ENCODE peak calls at places on chromosomes 1 and 21, in six cellular contexts. X is ascending aorta; D is lower lobe of right lung; K is CD8-positive, alpha-beta T cell; J is HFF-Myc; Z is colonic mucosa. W is an unnamed sample.
A peak's percentile ranks its signal among the peaks of the same experiment; 100 is the strongest.

GRCh38 chr1:27643626-27644368 is 8.8 kb upstream of the FGR start:
- DNase-seq in X (no peak), D (peak; percentile 64), K (peak; percentile 64), J (no peak), Z (peak; percentile 55), W (peak; percentile 70)

GRCh38 chr1:224644553-224645154 is 28.5 kb downstream of the CNIH3 start:
- DNase-seq in X (no peak), D (no peak), K (peak; percentile 45), J (no peak), Z (peak; percentile 73), W (peak; percentile 65)

GRCh38 chr1:215958836-215959235 is 391.7 kb downstream of the KCTD3 start:
- DNase-seq in X (no peak), D (no peak), K (no peak), J (no peak), Z (no peak), W (peak; percentile 2)

GRCh38 chr1:205449750-205450443 is 5.9 kb downstream of the BLACAT1 start:
- DNase-seq in X (no peak), D (peak; percentile 80), K (no peak), J (no peak), Z (peak; percentile 74), W (peak; percentile 22)

GRCh38 chr1:224065455-224065854 is 48.5 kb upstream of the FBXO28 start:
- DNase-seq in X (no peak), D (no peak), K (no peak), J (no peak), Z (peak; percentile 76), W (peak; percentile 14)

GRCh38 chr1:2104621-2105427 is 54.6 kb downstream of the PRKCZ start:
- DNase-seq in X (no peak), D (peak; percentile 87), K (no peak), J (no peak), Z (no peak), W (no peak)

GRCh38 chr1:207579436-207579799 is 65.5 kb upstream of the CR1L start:
- DNase-seq in X (no peak), D (peak; percentile 28), K (no peak), J (peak; percentile 61), Z (peak; percentile 40), W (peak; percentile 64)

GRCh38 chr1:48710915-48711314 is 65.8 kb downstream of the BEND5 start:
- DNase-seq in X (no peak), D (no peak), K (no peak), J (no peak), Z (no peak), W (no peak)

GRCh38 chr1:154760469-154760933 is 109.6 kb downstream of the KCNN3 start:
- DNase-seq in X (peak; percentile 65), D (peak; percentile 85), K (peak; percentile 81), J (no peak), Z (peak; percentile 79), W (no peak)

GRCh38 chr1:8121261-8122159 is 95.4 kb upstream of the ERRFI1 start:
- DNase-seq in X (peak; percentile 95), D (no peak), K (no peak), J (no peak), Z (peak; percentile 44), W (peak; percentile 96)

GRCh38 chr21:36115138-36115710 is 19.7 kb upstream of the CBR3 start:
- DNase-seq in X (no peak), D (no peak), K (no peak), J (no peak), Z (no peak), W (no peak)

GRCh38 chr1:170562644-170563338 is 30.8 kb downstream of the GORAB start:
- DNase-seq in X (peak; percentile 82), D (peak; percentile 49), K (peak; percentile 4), J (peak; percentile 75), Z (peak; percentile 24), W (peak; percentile 98)

GRCh38 chr1:203678943-203679661 is 52.5 kb downstream of the ATP2B4 start:
- DNase-seq in X (no peak), D (no peak), K (no peak), J (no peak), Z (no peak), W (no peak)

GRCh38 chr21:33390479-33390878 is 12.7 kb upstream of the IFNGR2 start:
- DNase-seq in X (no peak), D (no peak), K (no peak), J (no peak), Z (no peak), W (no peak)

GRCh38 chr1:17128361-17128760 is 9.1 kb upstream of the PADI2 start:
- DNase-seq in X (no peak), D (no peak), K (no peak), J (peak; percentile 77), Z (no peak), W (peak; percentile 98)

GRCh38 chr21:41956926-41957729 is 3.3 kb upstream of the C2CD2 start:
- DNase-seq in X (no peak), D (no peak), K (no peak), J (no peak), Z (no peak), W (peak; percentile 64)

GRCh38 chr1:175313672-175314225 is 121.2 kb upstream of the KIAA0040 start:
- DNase-seq in X (no peak), D (no peak), K (no peak), J (no peak), Z (no peak), W (no peak)

GRCh38 chr1:26161408-26162219 is 2.7 kb downstream of the FAM110D start:
- DNase-seq in X (peak; percentile 77), D (peak; percentile 70), K (no peak), J (no peak), Z (peak; percentile 56), W (peak; percentile 30)

GRCh38 chr1:19163261-19163660 is 46.8 kb downstream of the UBR4 start:
- DNase-seq in X (no peak), D (no peak), K (no peak), J (peak; percentile 70), Z (no peak), W (peak; percentile 87)

DNA sequence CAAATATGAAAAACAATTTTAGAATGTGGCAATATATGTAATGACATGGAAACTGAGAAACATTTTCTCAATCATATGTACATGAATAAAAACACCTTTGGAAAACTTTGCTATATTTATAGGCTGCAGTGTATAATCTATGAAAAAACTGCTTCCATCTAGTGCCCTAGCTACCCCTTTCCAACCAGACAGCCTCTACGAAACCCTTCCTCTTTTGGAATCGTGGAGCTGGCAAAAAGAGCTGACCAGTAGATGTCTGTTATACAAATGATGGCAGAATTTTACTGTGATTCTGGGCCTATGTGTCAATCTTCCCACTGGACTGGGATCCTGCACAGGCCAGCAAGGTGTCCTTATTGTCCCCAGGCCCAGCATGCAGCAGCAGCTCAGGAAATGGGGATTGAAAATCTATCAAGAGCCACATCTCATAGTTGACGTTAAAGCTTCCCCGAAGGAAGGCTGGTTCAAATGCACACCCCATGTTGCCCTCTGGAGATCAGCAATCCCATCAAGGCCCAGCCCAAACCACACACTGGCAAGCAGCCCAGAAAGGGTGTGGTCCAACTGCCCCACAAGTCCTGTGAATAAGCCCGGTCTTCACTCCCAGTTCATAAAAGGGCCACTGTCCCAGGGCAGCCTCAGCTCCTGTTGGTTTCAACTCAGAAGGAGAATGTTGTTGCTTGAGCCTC is 8.9 kb upstream of the FAM20B start:
- DNase-seq in X (peak; percentile 83), D (peak; percentile 92), K (no peak), J (peak; percentile 87), Z (peak; percentile 99), W (peak; percentile 94)
- H3K4me3 ChIP-seq in X (no peak overlapping the region), D (no peak overlapping the region), K (no peak overlapping the region), J (no peak overlapping the region), Z (peak overlapping the region; percentile 16), W (no peak overlapping the region)

GRCh38 chr1:240093120-240093961 is 1.7 kb downstream of the FMN2 start:
- DNase-seq in X (no peak), D (no peak), K (no peak), J (no peak), Z (no peak), W (no peak)
- TF ChIP-seq CTCF in X (no peak), D (no peak), K (no peak), J (no peak), Z (no peak), W (no peak)

GRCh38 chr1:116006486-116006964 is 30.2 kb downstream of the SLC22A15 start:
- DNase-seq in X (no peak), D (no peak), K (no peak), J (no peak), Z (no peak), W (no peak)
- H3K4me3 ChIP-seq in X (no peak overlapping the region), D (no peak overlapping the region), K (peak overlapping the region; percentile 7), J (no peak overlapping the region), Z (no peak overlapping the region), W (no peak overlapping the region)

GRCh38 chr1:150235852-150236613 is at the start of gene ANP32E:
- DNase-seq in X (peak; percentile 98), D (peak; percentile 95), K (peak; percentile 90), J (peak; percentile 100), Z (peak; percentile 96), W (peak; percentile 100)
- TF ChIP-seq CTCF in X (peak; percentile 16), D (peak; percentile 9), K (no peak), J (no peak), Z (no peak), W (peak; percentile 39)

GRCh38 chr1:15799928-15800835 is 7.3 kb downstream of the UQCRHL start:
- DNase-seq in X (peak; percentile 76), D (peak; percentile 69), K (no peak), J (peak; percentile 52), Z (peak; percentile 94), W (peak; percentile 50)
- H3K4me3 ChIP-seq in X (no peak overlapping the region), D (no peak overlapping the region), K (no peak overlapping the region), J (no peak overlapping the region), Z (no peak overlapping the region), W (no peak overlapping the region)

W was measured in fibroblast of the aortic adventitia.